ENCODE peak calls at places on chromosomes 5 and 9, in eight cellular contexts. U is hepatocyte; I is Peyer's patch; F is OCI-LY7; H is GM23248; Z is CD4-positive, CD25-positive, alpha-beta regulatory T cell; L is tibial artery; C is colonic mucosa. O is an unnamed sample. For H3K36me3, the result is how much of the 10 kb centered on the place peaks cover.

GRCh38 chr5:44983006-44983405 is 174.3 kb downstream of the MRPS30 start:
- DNase-seq in Z (no peak), L (no peak), F (peak), I (no peak), U (no peak), H (no peak), C (no peak), O (no peak)

GRCh38 chr5:93257616-93258015 is 323.4 kb downstream of the NR2F1-AS1 start:
- DNase-seq in I (no peak), L (no peak), F (no peak), H (peak), U (no peak), Z (no peak), C (no peak), O (no peak)

GRCh38 chr5:159463590-159464321 is 133.5 kb upstream of the IL12B start:
- DNase-seq in C (no peak), F (no peak), I (no peak), H (no peak), Z (no peak), U (peak), L (no peak), O (no peak)

GRCh38 chr5:62256161-62257017 is 49.6 kb upstream of the KIF2A start:
- DNase-seq in C (no peak), F (peak), I (no peak), H (no peak), L (no peak), Z (no peak), U (no peak), O (no peak)

GRCh38 chr5:169350759-169351240 is 49.9 kb upstream of the SLIT3 start:
- DNase-seq in H (peak), F (no peak), Z (no peak), I (no peak), U (peak), L (peak), C (peak), O (no peak)

GRCh38 chr5:98804066-98804465 is 30.6 kb downstream of the RGMB start:
- DNase-seq in U (no peak), F (no peak), Z (no peak), H (no peak), C (no peak), L (no peak), I (no peak), O (no peak)

GRCh38 chr5:53246042-53246836 is 136.7 kb upstream of the MOCS2 start:
- DNase-seq in U (no peak), H (peak), I (no peak), L (no peak), C (no peak), Z (no peak), F (no peak), O (no peak)

GRCh38 chr5:73295447-73295846 is 122.5 kb downstream of the TMEM174 start:
- DNase-seq in Z (no peak), L (no peak), H (no peak), U (no peak), I (no peak), F (peak), C (no peak), O (no peak)

GRCh38 chr5:2752059-2752874 is 790 bp upstream of the IRX2 start:
- DNase-seq in I (no peak), H (peak), F (no peak), Z (no peak), U (peak), L (no peak), C (no peak), O (no peak)

GRCh38 chr9:90659626-90660364 is 17.2 kb upstream of the DIRAS2 start:
- DNase-seq in C (no peak), Z (no peak), I (no peak), L (no peak), U (no peak), H (peak), F (no peak), O (no peak)

GRCh38 chr9:38619556-38620447 is 594 bp downstream of the ANKRD18A start:
- DNase-seq in C (peak), U (peak), Z (peak), F (no peak), I (peak), H (peak), L (no peak), O (peak)

GRCh38 chr5:72314571-72315172 is 5.4 kb downstream of the MRPS27 start:
- DNase-seq in U (peak), Z (no peak), I (no peak), F (no peak), L (no peak), H (peak), C (no peak), O (no peak)

GRCh38 chr5:82793808-82794419 is 283.3 kb downstream of the TMEM167A start:
- DNase-seq in L (no peak), U (no peak), C (peak), I (no peak), Z (no peak), F (peak), H (peak), O (no peak)

GRCh38 chr5:35066260-35066795 is 18.6 kb upstream of the AGXT2 start:
- DNase-seq in U (no peak), Z (no peak), I (no peak), C (no peak), H (no peak), L (no peak), F (no peak), O (no peak)

GRCh38 chr9:1173211-1173610 is 123.1 kb downstream of the DMRT2 start:
- DNase-seq in U (no peak), F (no peak), I (no peak), C (peak), Z (no peak), H (peak), L (no peak), O (no peak)

GRCh38 chr9:4137755-4138154 is 162.1 kb downstream of the GLIS3 start:
- DNase-seq in Z (no peak), U (no peak), F (no peak), H (peak), I (no peak), L (no peak), C (no peak), O (no peak)

GRCh38 chr9:134955156-134955555 is 37.4 kb upstream of the FCN1 start:
- DNase-seq in L (peak), C (no peak), U (no peak), H (no peak), I (peak), F (no peak), Z (no peak), O (no peak)

GRCh38 chr5:154487541-154487940 is 9.5 kb upstream of the HAND1 start:
- DNase-seq in F (no peak), H (no peak), C (no peak), Z (no peak), L (no peak), I (no peak), U (no peak), O (no peak)

GRCh38 chr5:25427233-25427632 is 782.5 kb upstream of the CDH10 start:
- DNase-seq in F (no peak), Z (no peak), U (no peak), H (no peak), I (no peak), L (no peak), C (no peak), O (no peak)

GRCh38 chr5:64958757-64959391 is 190.1 kb downstream of the CWC27 start:
- DNase-seq in I (no peak), F (peak), H (peak), Z (no peak), U (peak), L (no peak), C (no peak), O (no peak)

GRCh38 chr9:34547960-34548603 is 25.3 kb upstream of the ENHO start:
- DNase-seq in L (peak), C (peak), U (peak), F (peak), Z (no peak), I (peak), H (peak), O (no peak)

GRCh38 chr9:115241641-115242040 is 123.7 kb upstream of the TNC start:
- DNase-seq in L (no peak), C (no peak), U (no peak), F (no peak), I (no peak), Z (no peak), H (no peak), O (no peak)

GRCh38 chr5:159602434-159602833 is 272.1 kb upstream of the IL12B start:
- DNase-seq in H (peak), C (no peak), F (no peak), L (no peak), U (no peak), I (no peak), Z (no peak), O (no peak)

GRCh38 chr9:137778914-137779313 is 98.7 kb upstream of the CACNA1B start:
- DNase-seq in Z (no peak), U (no peak), I (no peak), L (no peak), F (no peak), C (no peak), H (no peak), O (no peak)
- H3K36me3 ChIP-seq in Z (half or more), U (under half), I (half or more), L (half or more), F (half or more), C (under half), H (under half), O (half or more)

GRCh38 chr9:98083566-98084135 is 27.1 kb downstream of the NANS start:
- DNase-seq in I (no peak), C (no peak), H (no peak), L (no peak), Z (no peak), F (no peak), U (no peak), O (no peak)
- H3K36me3 ChIP-seq in I (half or more), C (under half), H (under half), L (under half), Z (half or more), F (half or more), U (under half), O (half or more)

DNA sequence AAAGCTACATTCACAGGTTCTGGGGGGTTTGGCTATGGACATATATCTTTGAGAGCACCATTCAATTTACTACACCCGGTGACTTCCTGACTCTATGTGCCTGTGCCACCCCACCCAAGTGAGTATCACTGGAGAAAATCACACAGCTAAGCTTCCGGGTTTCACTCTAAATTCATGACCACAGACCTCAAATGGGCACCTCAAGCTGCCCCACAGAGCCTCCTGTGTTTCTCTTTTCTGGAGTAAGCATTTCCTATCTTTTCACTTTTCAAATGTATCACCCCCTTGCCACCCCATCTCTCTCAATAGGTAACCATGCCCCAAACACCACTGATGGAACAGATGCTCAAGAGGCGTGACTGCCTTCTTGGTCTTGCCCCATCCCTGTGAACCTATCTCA is 49.2 kb upstream of the NEK6 start:
- DNase-seq in Z (no peak), C (no peak), I (no peak), L (no peak), H (no peak), F (no peak), U (no peak), O (no peak)
- H3K36me3 ChIP-seq in Z (under half), C (under half), I (under half), L (under half), H (under half), F (under half), U (under half), O (under half)

DNA sequence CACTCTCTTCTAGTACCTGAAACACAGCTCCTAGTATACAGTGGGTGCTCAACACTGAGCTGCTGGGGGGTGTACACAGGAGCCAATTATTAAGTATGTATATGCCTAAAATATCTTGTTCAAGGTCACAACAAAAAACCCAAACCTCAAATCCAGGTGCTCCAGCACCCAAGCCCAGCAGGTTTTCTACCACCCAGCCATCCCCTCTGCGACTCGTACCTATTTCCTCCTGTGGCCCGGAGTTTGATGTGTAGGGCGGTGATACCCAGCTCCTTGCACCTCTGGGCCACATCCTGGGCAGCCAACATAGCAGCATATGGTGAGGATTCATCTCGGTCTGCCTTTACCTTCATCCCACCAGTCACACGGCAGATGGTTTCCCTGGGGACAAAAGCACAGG is 3.0 kb downstream of the RPS14 start:
- DNase-seq in I (no peak), H (no peak), L (no peak), F (no peak), Z (no peak), U (no peak), C (no peak), O (no peak)
- H3K36me3 ChIP-seq in I (under half), H (half or more), L (under half), F (half or more), Z (half or more), U (under half), C (under half), O (under half)

DNA sequence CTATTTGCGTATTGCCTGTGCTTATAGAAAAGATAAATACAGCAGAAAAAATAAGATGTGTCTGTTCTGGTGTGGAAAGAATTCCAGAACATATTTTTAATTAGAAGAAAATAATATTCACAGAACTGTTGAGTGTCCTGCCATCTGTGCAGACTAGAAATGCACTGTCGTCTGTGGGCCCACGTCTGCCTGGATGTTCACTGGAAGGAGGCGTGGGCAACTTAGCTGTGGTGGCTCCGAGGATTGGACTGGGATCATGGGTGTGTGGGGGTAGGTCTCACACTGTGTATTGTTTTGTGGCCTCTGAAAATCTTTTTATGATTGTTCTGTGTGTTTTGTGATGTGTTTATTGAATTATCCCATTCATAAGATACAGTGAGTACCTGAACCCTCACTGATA is 126.0 kb upstream of the CACNA1B start:
- DNase-seq in H (no peak), Z (no peak), L (no peak), U (no peak), F (no peak), C (no peak), I (no peak), O (no peak)
- H3K36me3 ChIP-seq in H (under half), Z (half or more), L (half or more), U (under half), F (half or more), C (under half), I (half or more), O (half or more)

GRCh38 chr5:910769-911160 is 18.1 kb downstream of the TRIP13 start:
- DNase-seq in Z (no peak), U (no peak), H (no peak), F (no peak), I (no peak), L (no peak), C (no peak), O (no peak)
- H3K36me3 ChIP-seq in Z (under half), U (under half), H (under half), F (half or more), I (under half), L (under half), C (under half), O (under half)

DNA sequence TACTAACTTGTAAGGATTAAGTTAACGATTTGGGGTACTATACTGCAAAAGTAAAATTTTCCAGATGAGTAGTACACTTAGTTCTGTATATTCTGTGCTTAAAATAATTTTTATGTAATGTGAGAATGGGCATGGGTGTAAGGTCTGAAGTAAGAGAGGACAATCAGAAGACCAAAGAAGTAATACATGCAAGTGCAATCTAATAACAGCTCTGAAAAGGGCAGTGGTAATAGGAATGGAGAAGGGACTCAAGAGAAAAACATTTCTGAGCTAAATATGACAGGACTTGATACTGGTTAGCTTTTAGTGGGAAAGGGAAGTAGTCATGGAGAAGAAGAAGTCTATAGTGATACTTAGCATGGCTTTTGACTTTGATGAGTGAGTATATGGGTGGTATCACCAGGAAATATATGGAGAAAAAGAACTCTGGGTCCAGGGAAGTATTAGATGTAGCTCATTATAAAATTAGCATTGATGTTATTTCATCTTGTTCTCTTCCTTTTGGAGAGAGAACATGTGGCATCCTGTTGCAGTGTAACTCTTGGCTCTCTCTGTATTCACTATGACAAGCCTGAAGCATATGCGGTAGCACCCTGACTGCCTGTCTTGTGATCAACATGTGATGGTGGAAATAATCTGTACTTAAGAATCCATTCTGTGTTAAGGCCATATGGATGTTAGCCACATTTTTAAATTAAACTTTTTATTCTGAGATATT is 60.5 kb downstream of the ERCC6L2 start:
- DNase-seq in Z (no peak), U (no peak), F (no peak), L (no peak), C (no peak), I (no peak), H (no peak), O (no peak)
- H3K36me3 ChIP-seq in Z (under half), U (under half), F (half or more), L (half or more), C (under half), I (under half), H (under half), O (under half)

DNA sequence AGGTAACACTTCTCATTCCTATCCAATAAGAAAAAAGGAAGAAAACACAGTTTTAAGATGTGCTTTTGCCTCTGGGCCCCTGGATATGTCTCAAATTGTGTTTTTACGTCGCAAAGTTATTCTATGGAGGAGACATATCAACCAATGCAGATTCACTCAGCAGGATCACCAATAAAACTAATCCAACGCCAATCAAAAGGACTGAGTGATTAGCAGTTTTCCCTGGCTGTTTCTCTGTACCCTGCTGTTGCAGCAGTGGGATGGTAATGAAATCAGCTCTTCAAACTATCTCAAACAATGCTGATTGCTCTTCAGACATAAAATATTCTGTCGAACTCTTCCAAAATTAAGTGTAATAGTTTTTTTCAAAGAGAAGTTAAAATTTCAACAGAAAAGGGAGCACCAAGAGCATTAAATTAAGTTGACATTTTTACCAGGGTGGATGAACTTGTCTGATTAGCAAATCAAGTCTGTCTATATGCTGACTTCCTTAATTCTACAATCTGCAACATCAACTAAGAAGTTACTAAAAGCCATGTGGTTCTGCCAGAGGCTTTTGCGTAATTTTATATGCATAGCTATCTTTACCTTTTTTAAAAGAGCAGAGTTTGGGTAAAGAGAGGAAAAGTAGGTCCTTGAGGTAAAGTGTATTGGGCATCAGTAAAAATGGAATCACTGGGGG is 9.7 kb upstream of the HK3 start:
- DNase-seq in C (no peak), H (no peak), Z (no peak), U (no peak), L (no peak), I (no peak), F (no peak), O (no peak)
- H3K36me3 ChIP-seq in C (under half), H (half or more), Z (half or more), U (under half), L (under half), I (half or more), F (half or more), O (half or more)

GRCh38 chr9:19303216-19303615 is 72.7 kb downstream of the DENND4C start:
- DNase-seq in Z (no peak), F (no peak), L (no peak), U (no peak), I (no peak), H (no peak), C (no peak), O (no peak)
- H3K36me3 ChIP-seq in Z (half or more), F (under half), L (under half), U (under half), I (half or more), H (under half), C (under half), O (under half)